ENCODE peak calls at places on chromosomes 5 and 9, in ten cellular contexts. T, J, M, C, P, F, Q, X, S and H are unnamed samples.
A peak's percentile ranks its signal among the peaks of the same experiment; 100 is the strongest.

GRCh38 chr5:145157841-145158240 is 677.3 kb downstream of the PRELID2 start:
- DNase-seq in T (no peak), J (no peak), M (no peak), C (no peak), P (no peak), F (no peak), Q (no peak), X (no peak), S (no peak), H (no peak)

GRCh38 chr9:125255781-125256391 is 5.7 kb upstream of the GAPVD1 start:
- DNase-seq in T (no peak), J (no peak), M (no peak), C (no peak), P (no peak), F (no peak), Q (no peak), X (no peak), S (no peak), H (no peak)

GRCh38 chr5:72624641-72625236 is 117.5 kb upstream of the ZNF366 start:
- DNase-seq in T (no peak), J (no peak), M (peak; percentile 34), C (no peak), P (no peak), F (no peak), Q (peak; percentile 66), X (peak; percentile 75), S (no peak), H (no peak)

GRCh38 chr9:104991144-104991953 is 63.4 kb upstream of the ABCA1 start:
- DNase-seq in T (peak; percentile 84), J (peak; percentile 94), M (peak; percentile 75), C (peak; percentile 93), P (peak; percentile 93), F (peak; percentile 82), Q (peak; percentile 80), X (peak; percentile 98), S (peak; percentile 81), H (peak; percentile 80)

GRCh38 chr5:73780297-73781080 is 154.5 kb downstream of the ARHGEF28 start:
- DNase-seq in T (no peak), J (no peak), M (no peak), C (no peak), P (no peak), F (no peak), Q (no peak), X (no peak), S (no peak), H (no peak)

GRCh38 chr9:88933607-88934379 is 57.5 kb upstream of the S1PR3 start:
- DNase-seq in T (no peak), J (no peak), M (no peak), C (no peak), P (no peak), F (no peak), Q (no peak), X (no peak), S (no peak), H (no peak)

GRCh38 chr9:128124873-128125574 is 2.5 kb downstream of the PTGES2 start:
- DNase-seq in T (peak; percentile 32), J (peak; percentile 86), M (no peak), C (no peak), P (peak; percentile 60), F (peak; percentile 53), Q (peak; percentile 66), X (no peak), S (peak; percentile 88), H (peak; percentile 66)

GRCh38 chr9:120578614-120579013 is 1.4 kb downstream of the CDK5RAP2 start:
- DNase-seq in T (no peak), J (no peak), M (no peak), C (no peak), P (no peak), F (no peak), Q (no peak), X (no peak), S (no peak), H (no peak)

GRCh38 chr5:14156611-14157493 is 13.7 kb downstream of the TRIO start:
- DNase-seq in T (no peak), J (no peak), M (no peak), C (no peak), P (no peak), F (no peak), Q (peak; percentile 99), X (no peak), S (no peak), H (peak; percentile 90)

GRCh38 chr5:35598707-35599370 is 18.8 kb upstream of the SPEF2 start:
- DNase-seq in T (no peak), J (no peak), M (no peak), C (no peak), P (no peak), F (no peak), Q (no peak), X (no peak), S (peak; percentile 75), H (no peak)

GRCh38 chr5:128965011-128965637 is at the start of gene SLC27A6:
- DNase-seq in T (no peak), J (no peak), M (no peak), C (peak; percentile 35), P (peak; percentile 34), F (no peak), Q (peak; percentile 10), X (no peak), S (peak; percentile 69), H (no peak)

GRCh38 chr9:100602302-100602930 is 24.5 kb downstream of the CAVIN4 start:
- DNase-seq in T (peak; percentile 35), J (no peak), M (no peak), C (peak; percentile 28), P (no peak), F (no peak), Q (peak; percentile 61), X (no peak), S (peak; percentile 60), H (peak; percentile 62)

GRCh38 chr9:36140086-36141084 is 3.9 kb downstream of the GLIPR2 start:
- DNase-seq in T (no peak), J (no peak), M (no peak), C (no peak), P (no peak), F (no peak), Q (no peak), X (no peak), S (no peak), H (no peak)

GRCh38 chr9:72880821-72881220 is 72.0 kb downstream of the ALDH1A1 start:
- DNase-seq in T (no peak), J (no peak), M (no peak), C (no peak), P (no peak), F (no peak), Q (no peak), X (no peak), S (no peak), H (no peak)

GRCh38 chr5:33509036-33509435 is 68.3 kb downstream of the TARS1 start:
- DNase-seq in T (no peak), J (no peak), M (no peak), C (no peak), P (no peak), F (no peak), Q (no peak), X (no peak), S (no peak), H (no peak)

GRCh38 chr5:174448662-174449061 is 275.7 kb upstream of the MSX2 start:
- DNase-seq in T (no peak), J (no peak), M (no peak), C (no peak), P (no peak), F (no peak), Q (no peak), X (no peak), S (no peak), H (no peak)

GRCh38 chr5:107869459-107870115 is 198.8 kb upstream of the EFNA5 start:
- DNase-seq in T (no peak), J (no peak), M (no peak), C (no peak), P (no peak), F (no peak), Q (peak; percentile 76), X (no peak), S (no peak), H (peak; percentile 25)

GRCh38 chr9:110623462-110624025 is 44.0 kb upstream of the SVEP1 start:
- DNase-seq in T (peak; percentile 53), J (no peak), M (no peak), C (peak; percentile 46), P (no peak), F (no peak), Q (peak; percentile 72), X (no peak), S (no peak), H (peak; percentile 57)

GRCh38 chr9:128438343-128439109 is 17.3 kb upstream of the ODF2 start:
- DNase-seq in T (peak; percentile 81), J (peak; percentile 95), M (peak; percentile 18), C (peak; percentile 86), P (peak; percentile 92), F (peak; percentile 72), Q (peak; percentile 80), X (peak; percentile 88), S (peak; percentile 94), H (peak; percentile 76)

GRCh38 chr9:14362175-14362574 is 48.2 kb upstream of the NFIB start:
- DNase-seq in T (no peak), J (no peak), M (no peak), C (no peak), P (no peak), F (no peak), Q (peak; percentile 96), X (no peak), S (no peak), H (no peak)

GRCh38 chr5:20353481-20353880 is 365.5 kb upstream of the CDH18 start:
- DNase-seq in T (no peak), J (no peak), M (no peak), C (no peak), P (no peak), F (no peak), Q (no peak), X (no peak), S (no peak), H (no peak)

GRCh38 chr5:168295574-168296201 is 4.2 kb downstream of the WWC1 start:
- DNase-seq in T (peak; percentile 70), J (no peak), M (peak; percentile 36), C (no peak), P (no peak), F (no peak), Q (peak; percentile 63), X (no peak), S (peak; percentile 85), H (peak; percentile 87)

GRCh38 chr5:11792621-11793020 is 111.6 kb downstream of the CTNND2 start:
- DNase-seq in T (peak; percentile 6), J (no peak), M (no peak), C (no peak), P (no peak), F (no peak), Q (no peak), X (no peak), S (no peak), H (no peak)

GRCh38 chr9:35561468-35562261 is 43.4 kb upstream of the TESK1 start:
- DNase-seq in T (no peak), J (no peak), M (no peak), C (no peak), P (no peak), F (no peak), Q (no peak), X (no peak), S (no peak), H (no peak)

GRCh38 chr5:168408561-168409321 is 77.5 kb upstream of the RARS1 start:
- DNase-seq in T (no peak), J (peak; percentile 49), M (no peak), C (no peak), P (no peak), F (no peak), Q (peak; percentile 60), X (no peak), S (no peak), H (no peak)

GRCh38 chr9:36154213-36154952 is 14.8 kb upstream of the CCIN start:
- DNase-seq in T (no peak), J (no peak), M (no peak), C (no peak), P (peak; percentile 54), F (no peak), Q (peak; percentile 84), X (no peak), S (no peak), H (no peak)

GRCh38 chr9:133137451-133138231 is 16.6 kb upstream of the RALGDS start:
- DNase-seq in T (peak; percentile 90), J (no peak), M (peak; percentile 85), C (peak; percentile 43), P (peak; percentile 54), F (no peak), Q (no peak), X (no peak), S (no peak), H (no peak)

GRCh38 chr5:149271717-149272558 is at the start of gene AFAP1L1:
- DNase-seq in T (no peak), J (peak; percentile 79), M (no peak), C (peak; percentile 43), P (peak; percentile 83), F (peak; percentile 61), Q (peak; percentile 46), X (peak; percentile 84), S (peak; percentile 59), H (peak; percentile 51)